ENCODE peak calls at places on chromosomes 1 and 21, in six cellular contexts. I, E, S, M, B and F are unnamed samples.

GRCh38 chr1:22509815-22510214 is 53.5 kb upstream of the EPHA8 start:
- DNase-seq in I (no peak), E (no peak), S (no peak), M (no peak), B (no peak), F (no peak)

GRCh38 chr1:242404296-242404695 is 120.2 kb downstream of the PLD5 start:
- DNase-seq in I (no peak), E (no peak), S (no peak), M (no peak), B (no peak), F (no peak)

GRCh38 chr1:93033785-93034184 is 45.3 kb upstream of the MTF2 start:
- DNase-seq in I (no peak), E (no peak), S (no peak), M (peak), B (no peak), F (no peak)

GRCh38 chr21:42453301-42454220 is 42.5 kb downstream of the RSPH1 start:
- DNase-seq in I (no peak), E (no peak), S (no peak), M (no peak), B (no peak), F (no peak)

GRCh38 chr21:46264046-46264689 is 21.2 kb downstream of the MCM3AP start:
- DNase-seq in I (no peak), E (no peak), S (no peak), M (no peak), B (no peak), F (no peak)

GRCh38 chr1:228463009-228463558 is 24.1 kb upstream of the RNF187 start:
- DNase-seq in I (no peak), E (no peak), S (no peak), M (no peak), B (no peak), F (no peak)

GRCh38 chr21:25506887-25507286 is 100.4 kb downstream of the MRPL39 start:
- DNase-seq in I (no peak), E (no peak), S (peak), M (peak), B (peak), F (peak)

GRCh38 chr1:241817331-241817792 is 30.6 kb upstream of the EXO1 start:
- DNase-seq in I (no peak), E (no peak), S (peak), M (no peak), B (peak), F (peak)

GRCh38 chr21:44710294-44710665 is 1.1 kb downstream of the TSPEAR start:
- DNase-seq in I (no peak), E (peak), S (no peak), M (no peak), B (no peak), F (no peak)

GRCh38 chr1:47650205-47650604 is 212.4 kb downstream of the FOXD2 start:
- DNase-seq in I (no peak), E (peak), S (peak), M (peak), B (peak), F (peak)

GRCh38 chr1:70745199-70745598 is 302.4 kb downstream of the PTGER3 start:
- DNase-seq in I (no peak), E (no peak), S (no peak), M (peak), B (peak), F (peak)

GRCh38 chr1:202034683-202035462 is 24.5 kb downstream of the ELF3 start:
- DNase-seq in I (peak), E (peak), S (peak), M (peak), B (peak), F (peak)

GRCh38 chr1:212213754-212214153 is 71.5 kb upstream of the PPP2R5A start:
- DNase-seq in I (no peak), E (no peak), S (no peak), M (no peak), B (no peak), F (no peak)

GRCh38 chr1:95154096-95154495 is 36.9 kb downstream of the TLCD4 start:
- DNase-seq in I (no peak), E (no peak), S (no peak), M (no peak), B (no peak), F (no peak)

GRCh38 chr21:35547946-35548774 is 499.1 kb upstream of the RUNX1 start:
- DNase-seq in I (no peak), E (no peak), S (no peak), M (no peak), B (no peak), F (no peak)

GRCh38 chr1:201396859-201397464 is 2.2 kb downstream of the LAD1 start:
- DNase-seq in I (no peak), E (peak), S (no peak), M (no peak), B (no peak), F (peak)

GRCh38 chr1:107175102-107175501 is 34.3 kb downstream of the NTNG1 start:
- DNase-seq in I (peak), E (no peak), S (no peak), M (no peak), B (no peak), F (no peak)

GRCh38 chr1:23957096-23957495 is 2.5 kb upstream of the PNRC2 start:
- DNase-seq in I (no peak), E (no peak), S (no peak), M (no peak), B (no peak), F (no peak)

GRCh38 chr1:201016943-201017827 is 6.3 kb downstream of the KIF21B start:
- DNase-seq in I (no peak), E (peak), S (no peak), M (no peak), B (no peak), F (no peak)

GRCh38 chr1:14334336-14335176 is 263.9 kb upstream of the KAZN start:
- DNase-seq in I (no peak), E (no peak), S (no peak), M (no peak), B (no peak), F (peak)

GRCh38 chr1:185520188-185520935 is 203.3 kb upstream of the IVNS1ABP start:
- DNase-seq in I (no peak), E (no peak), S (no peak), M (no peak), B (peak), F (peak)

GRCh38 chr1:236861560-236862230 is 66.6 kb downstream of the MTR start:
- DNase-seq in I (no peak), E (no peak), S (no peak), M (peak), B (no peak), F (no peak)

GRCh38 chr1:76055987-76056386 is 18.6 kb upstream of the ST6GALNAC3 start:
- DNase-seq in I (no peak), E (no peak), S (no peak), M (no peak), B (no peak), F (no peak)

GRCh38 chr1:145993618-145994390 is 2.6 kb downstream of the TXNIP start:
- DNase-seq in I (no peak), E (no peak), S (no peak), M (no peak), B (no peak), F (no peak)

GRCh38 chr1:115949156-115949555 is 27.2 kb upstream of the SLC22A15 start:
- DNase-seq in I (no peak), E (no peak), S (peak), M (no peak), B (peak), F (peak)

GRCh38 chr1:8790478-8790877 is 27.0 kb downstream of the RERE start:
- DNase-seq in I (no peak), E (no peak), S (no peak), M (no peak), B (no peak), F (no peak)

GRCh38 chr1:195766709-195767108 is 841.5 kb downstream of the KCNT2 start:
- DNase-seq in I (no peak), E (no peak), S (peak), M (peak), B (peak), F (no peak)

GRCh38 chr1:92949937-92950817 is 11.1 kb downstream of the DIPK1A start:
- DNase-seq in I (no peak), E (no peak), S (peak), M (peak), B (peak), F (peak)

GRCh38 chr1:18642278-18643095 is 11.8 kb downstream of the PAX7 start:
- DNase-seq in I (no peak), E (no peak), S (no peak), M (no peak), B (no peak), F (no peak)

GRCh38 chr1:59669752-59670312 is 144.9 kb upstream of the HOOK1 start:
- DNase-seq in I (no peak), E (no peak), S (peak), M (peak), B (peak), F (peak)